ENCODE peak calls at places on chromosome 17, in four cellular contexts. One of them, this sample, is unnamed.

GRCh38 chr17:7101531-7101930 is 13.1 kb downstream of the ASGR2 start:
- DNase-seq in NCI-H510A treated with DMSO at 0.1 percent for 48 hours: no peak
- DNase-seq in AG10803: no peak
- DNase-seq in naive B cell: no peak
- DNase-seq in this sample: no peak

GRCh38 chr17:46191332-46192210 is 1.7 kb downstream of the KANSL1 start:
- DNase-seq in NCI-H510A treated with DMSO at 0.1 percent for 48 hours: peak
- DNase-seq in AG10803: peak
- DNase-seq in naive B cell: no peak
- DNase-seq in this sample: peak

GRCh38 chr17:27559996-27560481 is 70.9 kb upstream of the LGALS9 start:
- DNase-seq in NCI-H510A treated with DMSO at 0.1 percent for 48 hours: peak
- DNase-seq in AG10803: peak
- DNase-seq in naive B cell: no peak
- DNase-seq in this sample: peak

GRCh38 chr17:75873587-75874322 is 4.6 kb downstream of the TRIM47 start:
- DNase-seq in NCI-H510A treated with DMSO at 0.1 percent for 48 hours: no peak
- DNase-seq in AG10803: no peak
- DNase-seq in naive B cell: no peak
- DNase-seq in this sample: no peak

GRCh38 chr17:39096435-39097158 is 54.8 kb downstream of the PLXDC1 start:
- DNase-seq in NCI-H510A treated with DMSO at 0.1 percent for 48 hours: peak
- DNase-seq in AG10803: no peak
- DNase-seq in naive B cell: peak
- DNase-seq in this sample: no peak

GRCh38 chr17:49952912-49953497 is 16.0 kb upstream of the DLX4 start:
- DNase-seq in NCI-H510A treated with DMSO at 0.1 percent for 48 hours: no peak
- DNase-seq in AG10803: no peak
- DNase-seq in naive B cell: no peak
- DNase-seq in this sample: peak

GRCh38 chr17:43175213-43176118 is 4.5 kb downstream of the NBR1 start:
- DNase-seq in NCI-H510A treated with DMSO at 0.1 percent for 48 hours: no peak
- DNase-seq in AG10803: peak
- DNase-seq in naive B cell: no peak
- DNase-seq in this sample: no peak

GRCh38 chr17:6084226-6085161 is 14.3 kb downstream of the WSCD1 start:
- DNase-seq in NCI-H510A treated with DMSO at 0.1 percent for 48 hours: no peak
- DNase-seq in AG10803: no peak
- DNase-seq in naive B cell: no peak
- DNase-seq in this sample: peak

GRCh38 chr17:55230716-55231115 is 34.0 kb upstream of the HLF start:
- DNase-seq in NCI-H510A treated with DMSO at 0.1 percent for 48 hours: no peak
- DNase-seq in AG10803: no peak
- DNase-seq in naive B cell: no peak
- DNase-seq in this sample: no peak

This sample was measured in NCI-H69.